ENCODE peak calls at places on chromosomes 1 and 21, in four cellular contexts. One of them, this sample, is unnamed.

GRCh38 chr21:25220169-25220568 is 387.1 kb downstream of the MRPL39 start:
- DNase-seq in heart left ventricle: no peak
- DNase-seq in aorta: no peak
- DNase-seq in heart right ventricle: no peak
- DNase-seq in this sample: no peak

GRCh38 chr1:112697781-112698201 is 9.1 kb downstream of the RHOC start:
- DNase-seq in heart left ventricle: no peak
- DNase-seq in aorta: peak; percentile 57
- DNase-seq in heart right ventricle: no peak
- DNase-seq in this sample: peak; percentile 53

GRCh38 chr1:199292873-199293272 is 654.0 kb downstream of the PTPRC start:
- DNase-seq in heart right ventricle: no peak
- DNase-seq in aorta: no peak
- DNase-seq in heart left ventricle: no peak
- DNase-seq in this sample: no peak

GRCh38 chr21:15976807-15977206 is 247.0 kb downstream of the USP25 start:
- DNase-seq in heart left ventricle: no peak
- DNase-seq in heart right ventricle: no peak
- DNase-seq in aorta: no peak
- DNase-seq in this sample: no peak

GRCh38 chr1:232127190-232127589 is 500.6 kb downstream of the DISC1 start:
- DNase-seq in heart right ventricle: no peak
- DNase-seq in aorta: no peak
- DNase-seq in heart left ventricle: no peak
- DNase-seq in this sample: no peak

GRCh38 chr21:25735895-25736597 is 1.3 kb downstream of the GABPA start:
- DNase-seq in heart right ventricle: no peak
- DNase-seq in heart left ventricle: no peak
- DNase-seq in aorta: no peak
- DNase-seq in this sample: peak; percentile 25

GRCh38 chr1:8137406-8138244 is 111.5 kb upstream of the ERRFI1 start:
- DNase-seq in aorta: no peak
- DNase-seq in heart right ventricle: no peak
- DNase-seq in heart left ventricle: no peak
- DNase-seq in this sample: no peak

GRCh38 chr1:204384636-204385354 is 25.1 kb upstream of the PLEKHA6 start:
- DNase-seq in heart right ventricle: peak; percentile 31
- DNase-seq in aorta: peak; percentile 83
- DNase-seq in heart left ventricle: no peak
- DNase-seq in this sample: no peak

GRCh38 chr1:232226197-232226681 is 403.7 kb downstream of the SIPA1L2 start:
- DNase-seq in aorta: no peak
- DNase-seq in heart right ventricle: no peak
- DNase-seq in heart left ventricle: no peak
- DNase-seq in this sample: peak; percentile 38

GRCh38 chr1:41682149-41682548 is 197.7 kb upstream of the EDN2 start:
- DNase-seq in aorta: no peak
- DNase-seq in heart left ventricle: no peak
- DNase-seq in heart right ventricle: no peak
- DNase-seq in this sample: no peak

GRCh38 chr1:204456826-204457361 is 37.7 kb downstream of the PIK3C2B start:
- DNase-seq in aorta: no peak
- DNase-seq in heart left ventricle: no peak
- DNase-seq in heart right ventricle: peak; percentile 21
- DNase-seq in this sample: no peak

GRCh38 chr1:21082078-21082477 is 94.6 kb downstream of the EIF4G3 start:
- DNase-seq in heart right ventricle: no peak
- DNase-seq in aorta: no peak
- DNase-seq in heart left ventricle: no peak
- DNase-seq in this sample: no peak

GRCh38 chr1:218679391-218679790 is 334.3 kb downstream of the TGFB2 start:
- DNase-seq in heart left ventricle: no peak
- DNase-seq in heart right ventricle: no peak
- DNase-seq in aorta: no peak
- DNase-seq in this sample: no peak

GRCh38 chr1:203676455-203676854 is 49.8 kb downstream of the ATP2B4 start:
- DNase-seq in aorta: no peak
- DNase-seq in heart right ventricle: no peak
- DNase-seq in heart left ventricle: no peak
- DNase-seq in this sample: no peak

GRCh38 chr1:230621290-230622022 is 20.8 kb upstream of the COG2 start:
- DNase-seq in heart left ventricle: no peak
- DNase-seq in aorta: no peak
- DNase-seq in heart right ventricle: no peak
- DNase-seq in this sample: no peak

GRCh38 chr1:66282343-66282852 is 251.6 kb upstream of the SGIP1 start:
- DNase-seq in heart left ventricle: no peak
- DNase-seq in aorta: no peak
- DNase-seq in heart right ventricle: no peak
- DNase-seq in this sample: no peak

GRCh38 chr1:63828322-63829044 is 54.7 kb downstream of the ROR1 start:
- DNase-seq in heart left ventricle: no peak
- DNase-seq in aorta: no peak
- DNase-seq in heart right ventricle: no peak
- DNase-seq in this sample: no peak

GRCh38 chr1:65425697-65426096 is 5.2 kb downstream of the LEPR start:
- DNase-seq in aorta: no peak
- DNase-seq in heart right ventricle: no peak
- DNase-seq in heart left ventricle: no peak
- DNase-seq in this sample: no peak

GRCh38 chr1:179798864-179799516 is 55.9 kb downstream of the FAM163A start:
- DNase-seq in heart right ventricle: no peak
- DNase-seq in aorta: no peak
- DNase-seq in heart left ventricle: no peak
- DNase-seq in this sample: no peak

GRCh38 chr21:43363506-43364260 is 63.2 kb downstream of the SIK1 start:
- DNase-seq in heart right ventricle: peak; percentile 17
- DNase-seq in aorta: no peak
- DNase-seq in heart left ventricle: no peak
- DNase-seq in this sample: no peak

GRCh38 chr1:94875794-94876193 is 51.1 kb downstream of the CNN3 start:
- DNase-seq in aorta: no peak
- DNase-seq in heart right ventricle: no peak
- DNase-seq in heart left ventricle: no peak
- DNase-seq in this sample: no peak

GRCh38 chr1:214491468-214492120 is 59.8 kb downstream of the PTPN14 start:
- DNase-seq in heart right ventricle: no peak
- DNase-seq in aorta: no peak
- DNase-seq in heart left ventricle: no peak
- DNase-seq in this sample: no peak

GRCh38 chr1:17564458-17565393 is 25.2 kb downstream of the ARHGEF10L start:
- DNase-seq in heart right ventricle: no peak
- DNase-seq in heart left ventricle: no peak
- DNase-seq in aorta: no peak
- DNase-seq in this sample: no peak

GRCh38 chr1:151570819-151571218 is 30.7 kb downstream of the TUFT1 start:
- DNase-seq in aorta: no peak
- DNase-seq in heart left ventricle: no peak
- DNase-seq in heart right ventricle: no peak
- DNase-seq in this sample: no peak

GRCh38 chr21:30479259-30479658 is 908 bp downstream of the KRTAP19-1 start:
- DNase-seq in heart left ventricle: no peak
- DNase-seq in aorta: no peak
- DNase-seq in heart right ventricle: no peak
- DNase-seq in this sample: no peak

GRCh38 chr1:145751491-145752021 is 32.3 kb downstream of the CD160 start:
- DNase-seq in heart left ventricle: no peak
- DNase-seq in heart right ventricle: no peak
- DNase-seq in aorta: no peak
- DNase-seq in this sample: no peak

DNA sequence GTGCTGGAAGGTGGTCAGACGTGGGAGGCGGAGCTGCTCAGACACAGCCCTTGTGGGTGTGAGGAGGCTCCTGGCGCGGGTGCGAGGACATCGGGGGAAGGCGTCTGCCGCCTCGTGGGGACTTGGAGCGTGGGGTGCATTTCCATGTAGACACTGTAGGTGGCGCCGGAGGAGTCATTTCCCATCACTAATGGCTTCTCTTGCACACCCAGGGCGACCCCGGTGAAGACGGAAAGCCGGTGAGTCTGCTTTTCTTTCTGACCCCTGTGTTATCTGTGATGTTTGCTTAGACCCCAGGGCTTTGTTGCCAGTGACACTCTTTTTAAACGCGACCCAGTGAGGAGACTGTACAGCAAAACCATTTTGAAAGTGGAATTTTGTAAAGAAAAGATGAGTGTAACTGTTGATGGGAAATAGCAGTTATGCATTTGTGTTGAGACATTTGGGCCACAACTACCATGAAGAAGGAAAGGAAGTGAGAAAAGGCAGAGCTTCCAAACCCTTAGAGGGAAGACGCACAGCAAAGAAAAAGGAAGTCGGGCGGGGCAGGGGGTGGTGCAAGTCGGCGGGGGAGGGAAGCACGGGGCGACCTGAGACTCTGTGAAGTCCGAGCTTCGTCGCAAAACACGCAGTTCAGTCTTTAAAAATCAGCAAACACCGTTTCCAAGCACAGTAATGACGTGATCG is 64.0 kb downstream of the SLC19A1 start:
- DNase-seq in aorta: peak; percentile 88
- DNase-seq in heart left ventricle: peak; percentile 86
- DNase-seq in heart right ventricle: peak; percentile 70
- DNase-seq in this sample: peak; percentile 57
- H3K36me3 ChIP-seq in aorta: no peaks in the 10 kb centered on the region
- H3K36me3 ChIP-seq in heart left ventricle: peaks cover 54% of the 10 kb centered on the region
- H3K36me3 ChIP-seq in heart right ventricle: peaks cover 87% of the 10 kb centered on the region
- H3K36me3 ChIP-seq in this sample: no peaks in the 10 kb centered on the region

GRCh38 chr1:220886470-220887201 is 7.4 kb downstream of the HLX start:
- DNase-seq in aorta: peak; percentile 65
- DNase-seq in heart right ventricle: no peak
- DNase-seq in heart left ventricle: no peak
- DNase-seq in this sample: no peak

GRCh38 chr1:220884981-220885918 is 6.0 kb downstream of the HLX start:
- DNase-seq in heart right ventricle: no peak
- DNase-seq in heart left ventricle: no peak
- DNase-seq in aorta: no peak
- DNase-seq in this sample: no peak

GRCh38 chr1:220884109-220884980 is 5.1 kb downstream of the HLX start:
- DNase-seq in aorta: peak; percentile 75
- DNase-seq in heart right ventricle: peak; percentile 38
- DNase-seq in heart left ventricle: no peak
- DNase-seq in this sample: no peak

GRCh38 chr1:220887202-220887867 is 8.1 kb downstream of the HLX start:
- DNase-seq in aorta: peak; percentile 80
- DNase-seq in heart right ventricle: no peak
- DNase-seq in heart left ventricle: no peak
- DNase-seq in this sample: no peak

DNA sequence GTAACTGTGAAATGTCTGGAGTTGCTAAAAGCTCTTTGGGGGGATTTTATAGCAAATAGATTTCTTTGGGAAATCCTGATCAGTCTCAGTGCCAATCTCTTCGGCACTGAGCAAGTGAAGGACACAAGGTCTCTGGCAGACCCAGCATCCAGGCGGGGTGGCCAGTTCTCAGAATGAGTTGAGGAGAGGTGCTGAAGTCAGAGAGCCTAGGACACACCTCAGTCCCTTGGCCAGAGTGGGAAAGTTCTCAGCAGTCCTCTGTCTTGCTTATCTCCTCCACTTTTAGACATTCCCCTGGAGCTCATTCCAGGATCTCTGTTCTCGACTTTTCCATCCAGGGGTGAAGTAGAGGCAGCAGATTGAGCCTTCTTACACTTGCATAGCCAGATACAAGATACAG is 6.7 kb downstream of the HLX start:
- DNase-seq in heart left ventricle: no peak
- DNase-seq in heart right ventricle: no peak
- DNase-seq in aorta: no peak
- DNase-seq in this sample: no peak
- H3K27me3 ChIP-seq in heart left ventricle: peaks cover 8% of the 10 kb centered on the region
- H3K27me3 ChIP-seq in heart right ventricle: peaks cover 51% of the 10 kb centered on the region
- H3K27me3 ChIP-seq in aorta: no peaks in the 10 kb centered on the region
- H3K27me3 ChIP-seq in this sample: no peaks in the 10 kb centered on the region

DNA sequence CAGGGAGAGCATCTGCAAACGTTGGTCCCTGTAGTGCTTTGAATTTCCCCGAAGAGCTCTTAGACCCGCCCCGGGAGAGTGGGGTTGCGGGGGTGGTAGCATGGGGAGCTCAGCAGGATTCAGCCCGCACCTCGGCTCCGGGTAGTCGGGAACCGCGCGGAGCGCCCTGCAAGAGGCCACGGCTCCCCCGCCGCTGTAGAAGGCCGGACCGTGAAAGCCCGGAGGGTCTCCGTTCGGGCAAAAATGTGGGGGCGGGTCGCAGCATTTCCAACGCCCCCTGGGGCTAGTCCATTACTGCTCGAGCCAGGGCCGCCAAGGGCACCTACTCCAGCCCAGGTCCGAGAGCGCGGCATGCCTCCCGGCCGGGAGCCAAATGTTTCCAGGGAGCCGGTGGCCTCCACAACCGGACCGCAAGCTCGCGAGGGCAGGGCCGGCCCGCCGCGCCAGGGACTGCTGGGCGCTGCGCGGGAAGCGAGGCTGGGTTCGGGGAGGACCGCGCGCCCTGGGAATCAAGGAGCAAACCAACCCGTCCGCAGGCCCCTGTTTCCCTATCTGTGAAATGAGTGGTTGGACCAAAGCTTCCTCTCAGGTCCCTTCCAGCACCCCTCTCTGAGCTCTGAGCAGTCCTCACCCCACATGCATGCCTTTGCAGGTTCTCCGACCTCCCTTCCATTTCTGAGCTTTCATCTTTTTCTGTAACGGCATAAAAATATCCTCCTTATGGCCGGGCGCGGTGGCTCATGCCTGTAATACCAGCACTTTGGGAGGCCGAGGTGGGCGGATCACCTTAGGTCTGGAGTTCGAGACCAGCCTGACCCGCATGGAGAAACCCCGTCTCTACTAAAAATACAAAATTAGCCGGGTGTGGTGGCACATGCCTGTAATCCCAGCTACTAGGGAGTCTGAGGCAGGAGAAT is 777 bp upstream of the TMEM63A start:
- DNase-seq in aorta: peak; percentile 83
- DNase-seq in heart left ventricle: peak; percentile 80
- DNase-seq in heart right ventricle: peak; percentile 68
- DNase-seq in this sample: peak; percentile 50
- H3K4me1 ChIP-seq in aorta: no peaks in the 10 kb centered on the region
- H3K4me1 ChIP-seq in heart left ventricle: peaks cover 40% of the 10 kb centered on the region
- H3K4me1 ChIP-seq in heart right ventricle: peaks cover 38% of the 10 kb centered on the region
- H3K4me1 ChIP-seq in this sample: peaks cover 3% of the 10 kb centered on the region

DNA sequence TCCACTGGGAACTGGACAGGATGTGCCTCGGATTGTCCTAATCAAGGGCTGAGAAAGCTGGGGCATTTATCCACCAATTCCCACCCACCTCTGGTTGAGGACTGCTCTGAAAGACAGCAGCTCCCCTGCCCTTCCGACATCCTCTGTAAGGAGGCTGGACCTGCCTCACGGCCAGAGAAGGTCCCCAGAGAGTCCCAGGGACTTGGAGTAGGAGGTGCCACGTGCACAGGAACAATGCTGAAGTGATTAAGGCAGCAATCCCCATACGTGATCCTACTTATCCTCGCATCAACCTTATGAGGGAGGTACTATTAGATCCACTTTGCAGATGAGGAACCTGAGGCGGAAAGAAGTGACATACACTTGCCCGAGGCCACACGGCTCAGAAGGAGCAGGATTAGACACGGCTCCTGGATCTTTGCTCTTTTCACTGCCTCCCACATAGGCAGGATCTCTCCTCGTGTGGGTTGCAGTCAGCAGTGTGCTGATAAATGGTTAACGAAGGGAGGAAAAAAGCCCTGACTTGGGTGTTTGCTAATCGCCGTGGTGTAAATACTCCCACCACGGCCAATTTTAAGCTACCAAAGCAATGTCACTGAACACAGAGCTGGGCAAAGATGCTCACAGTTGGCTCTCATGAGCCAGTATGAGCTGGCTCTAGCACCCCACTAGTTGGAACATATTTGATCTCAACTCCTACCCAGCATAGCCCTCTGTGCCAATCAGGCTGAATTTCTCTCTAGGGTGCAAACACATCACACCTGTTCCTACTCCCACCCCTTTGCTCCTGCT is 18.6 kb upstream of the LDLRAP1 start:
- DNase-seq in heart left ventricle: no peak
- DNase-seq in aorta: no peak
- DNase-seq in heart right ventricle: no peak
- DNase-seq in this sample: no peak
- H3K36me3 ChIP-seq in heart left ventricle: no peaks in the 10 kb centered on the region
- H3K36me3 ChIP-seq in aorta: no peaks in the 10 kb centered on the region
- H3K36me3 ChIP-seq in heart right ventricle: no peaks in the 10 kb centered on the region
- H3K36me3 ChIP-seq in this sample: no peaks in the 10 kb centered on the region

This sample was measured in small intestine.